ENCODE peak calls at places on chromosomes 16 and 17, in four cellular contexts. S is RWPE1, T is fibroblast of lung, H is RCC 7860. Y is an unnamed sample.

GRCh38 chr16:79943738-79944137 is 343.2 kb upstream of the MAF start:
- DNase-seq in S (peak), T (peak), H (no peak), Y (no peak)

GRCh38 chr17:83198366-83199341 is 119.2 kb downstream of the METRNL start:
- DNase-seq in S (no peak), T (no peak), H (no peak), Y (no peak)

GRCh38 chr16:69131167-69131748 is 1.1 kb downstream of the CHTF8 start:
- DNase-seq in S (peak), T (peak), H (no peak), Y (peak)

GRCh38 chr16:59635674-59636073 is 901.6 kb upstream of the GOT2 start:
- DNase-seq in S (no peak), T (peak), H (peak), Y (no peak)

GRCh38 chr17:65013613-65014391 is 42.7 kb downstream of the GNA13 start:
- DNase-seq in S (peak), T (peak), H (peak), Y (no peak)

GRCh38 chr16:3520398-3520797 is 19.6 kb downstream of the CLUAP1 start:
- DNase-seq in S (no peak), T (peak), H (no peak), Y (no peak)

GRCh38 chr17:74757931-74758845 is 9.8 kb downstream of the NHERF1 start:
- DNase-seq in S (peak), T (no peak), H (no peak), Y (peak)

GRCh38 chr17:66044083-66044482 is 147.8 kb downstream of the CEP112 start:
- DNase-seq in S (no peak), T (no peak), H (no peak), Y (no peak)

GRCh38 chr16:82185012-82185411 is 15.0 kb upstream of the MPHOSPH6 start:
- DNase-seq in S (no peak), T (no peak), H (no peak), Y (peak)

GRCh38 chr16:8571061-8571596 is 19.2 kb downstream of the TMEM114 start:
- DNase-seq in S (no peak), T (peak), H (no peak), Y (no peak)

GRCh38 chr16:28149016-28149888 is 62.5 kb downstream of the XPO6 start:
- DNase-seq in S (no peak), T (no peak), H (no peak), Y (no peak)

GRCh38 chr16:46789499-46790414 is 41.2 kb downstream of the C16orf87 start:
- DNase-seq in S (peak), T (peak), H (no peak), Y (peak)

GRCh38 chr16:29007865-29008593 is 23.2 kb downstream of the LAT start:
- DNase-seq in S (peak), T (peak), H (peak), Y (no peak)

GRCh38 chr16:9081843-9082242 is 9.6 kb upstream of the HAPSTR1 start:
- DNase-seq in S (no peak), T (no peak), H (no peak), Y (no peak)

GRCh38 chr16:693766-694165 is 3.6 kb upstream of the WDR24 start:
- DNase-seq in S (no peak), T (no peak), H (no peak), Y (no peak)

GRCh38 chr17:34673516-34673915 is 94.1 kb downstream of the TMEM132E start:
- DNase-seq in S (no peak), T (no peak), H (no peak), Y (no peak)

GRCh38 chr16:64589836-64590235 is 532.0 kb downstream of the CDH11 start:
- DNase-seq in S (no peak), T (peak), H (no peak), Y (no peak)

GRCh38 chr17:45429338-45430005 is 3.2 kb downstream of the ARHGAP27 start:
- DNase-seq in S (no peak), T (no peak), H (no peak), Y (no peak)

GRCh38 chr16:85447657-85448313 is 165.3 kb upstream of the GSE1 start:
- DNase-seq in S (no peak), T (no peak), H (no peak), Y (no peak)

GRCh38 chr17:65371702-65372101 is 189.7 kb downstream of the AXIN2 start:
- DNase-seq in S (no peak), T (no peak), H (no peak), Y (no peak)

GRCh38 chr17:35189291-35189690 is 4.9 kb downstream of the SLC35G3 start:
- DNase-seq in S (peak), T (peak), H (no peak), Y (no peak)